ENCODE peak calls at places on chromosome 13, in five cellular contexts. G, L, D, Y and I are unnamed samples.

GRCh38 chr13:108305655-108306054 is 36.1 kb downstream of the TNFSF13B start:
- DNase-seq in G (no peak), L (no peak), D (no peak), Y (no peak), I (no peak)

GRCh38 chr13:77325371-77325941 is 1.4 kb downstream of the MYCBP2 start:
- DNase-seq in G (peak), L (no peak), D (peak), Y (peak), I (peak)

GRCh38 chr13:25207291-25207690 is 35.2 kb upstream of the AMER2 start:
- DNase-seq in G (no peak), L (no peak), D (no peak), Y (no peak), I (no peak)

GRCh38 chr13:44710576-44710975 is 134.4 kb upstream of the TSC22D1 start:
- DNase-seq in G (no peak), L (peak), D (peak), Y (peak), I (peak)

GRCh38 chr13:50082426-50083283 is 67.4 kb downstream of the KCNRG start:
- DNase-seq in G (peak), L (peak), D (peak), Y (peak), I (peak)

GRCh38 chr13:85974604-85975366 is 175.6 kb upstream of the SLITRK6 start:
- DNase-seq in G (no peak), L (peak), D (no peak), Y (peak), I (no peak)

GRCh38 chr13:106177146-106177545 is 358.3 kb downstream of the EFNB2 start:
- DNase-seq in G (no peak), L (no peak), D (no peak), Y (no peak), I (no peak)

GRCh38 chr13:32426191-32426980 is 1.5 kb downstream of the N4BP2L1 start:
- DNase-seq in G (no peak), L (no peak), D (peak), Y (no peak), I (peak)

GRCh38 chr13:33323766-33324525 is 38.4 kb upstream of the STARD13 start:
- DNase-seq in G (no peak), L (no peak), D (no peak), Y (no peak), I (no peak)

GRCh38 chr13:60134376-60134775 is 29.4 kb downstream of the DIAPH3 start:
- DNase-seq in G (no peak), L (no peak), D (no peak), Y (no peak), I (no peak)

GRCh38 chr13:25249001-25249543 is 38.2 kb downstream of the MTMR6 start:
- DNase-seq in G (peak), L (peak), D (peak), Y (peak), I (peak)

GRCh38 chr13:50761406-50761805 is 82.1 kb downstream of the DLEU7 start:
- DNase-seq in G (no peak), L (no peak), D (no peak), Y (peak), I (no peak)

GRCh38 chr13:23921451-23921888 is 24.2 kb upstream of the C1QTNF9B start:
- DNase-seq in G (peak), L (peak), D (no peak), Y (peak), I (peak)

GRCh38 chr13:114212096-114212495 is 22.6 kb upstream of the CDC16 start:
- DNase-seq in G (no peak), L (no peak), D (no peak), Y (peak), I (no peak)

GRCh38 chr13:113060557-113061270 is 44.9 kb upstream of the F7 start:
- DNase-seq in G (no peak), L (no peak), D (no peak), Y (no peak), I (no peak)

GRCh38 chr13:97308735-97309429 is 86.7 kb downstream of the MBNL2 start:
- DNase-seq in G (no peak), L (no peak), D (no peak), Y (no peak), I (no peak)

GRCh38 chr13:39417643-39418042 is 185.3 kb downstream of the LHFPL6 start:
- DNase-seq in G (no peak), L (peak), D (no peak), Y (peak), I (no peak)

GRCh38 chr13:22082030-22082429 is 411.2 kb downstream of the FGF9 start:
- DNase-seq in G (no peak), L (no peak), D (no peak), Y (no peak), I (no peak)

GRCh38 chr13:37617162-37617561 is 18.6 kb upstream of the POSTN start:
- DNase-seq in G (no peak), L (peak), D (no peak), Y (peak), I (no peak)

GRCh38 chr13:52845766-52846566 is 2.5 kb downstream of the PCDH8 start:
- DNase-seq in G (peak), L (no peak), D (peak), Y (peak), I (peak)

GRCh38 chr13:92963029-92963428 is 263.6 kb upstream of the GPC6 start:
- DNase-seq in G (no peak), L (peak), D (no peak), Y (peak), I (no peak)

GRCh38 chr13:94233401-94233800 is 246.1 kb downstream of the DCT start:
- DNase-seq in G (no peak), L (peak), D (no peak), Y (peak), I (no peak)

GRCh38 chr13:72998012-72998411 is 60.8 kb upstream of the KLF5 start:
- DNase-seq in G (no peak), L (no peak), D (no peak), Y (no peak), I (no peak)

GRCh38 chr13:77930430-77930829 is 11.8 kb upstream of the EDNRB start:
- DNase-seq in G (no peak), L (no peak), D (no peak), Y (no peak), I (no peak)

GRCh38 chr13:97114696-97115095 is 107.4 kb upstream of the MBNL2 start:
- DNase-seq in G (no peak), L (no peak), D (no peak), Y (no peak), I (no peak)

GRCh38 chr13:46086985-46087384 is 17.8 kb downstream of the CPB2 start:
- DNase-seq in G (no peak), L (no peak), D (no peak), Y (no peak), I (no peak)

GRCh38 chr13:113669871-113670341 is 2.9 kb downstream of the GRK1 start:
- DNase-seq in G (no peak), L (no peak), D (no peak), Y (no peak), I (no peak)

GRCh38 chr13:72541674-72542073 is 185.8 kb downstream of the MZT1 start:
- DNase-seq in G (no peak), L (no peak), D (no peak), Y (peak), I (no peak)

GRCh38 chr13:44575035-44575434 is 1.1 kb downstream of the TSC22D1 start:
- DNase-seq in G (no peak), L (no peak), D (no peak), Y (peak), I (no peak)

GRCh38 chr13:106033634-106034033 is 501.8 kb downstream of the EFNB2 start:
- DNase-seq in G (no peak), L (no peak), D (no peak), Y (peak), I (no peak)

GRCh38 chr13:85544756-85545155 is 254.5 kb downstream of the SLITRK6 start:
- DNase-seq in G (no peak), L (no peak), D (no peak), Y (no peak), I (no peak)

GRCh38 chr13:23550164-23550563 is 20.0 kb upstream of the TNFRSF19 start:
- DNase-seq in G (no peak), L (no peak), D (no peak), Y (no peak), I (no peak)

GRCh38 chr13:20775961-20776360 is 2.2 kb upstream of the EEF1AKMT1 start:
- DNase-seq in G (no peak), L (no peak), D (no peak), Y (no peak), I (no peak)

GRCh38 chr13:20774746-20775145 is 985 bp upstream of the EEF1AKMT1 start:
- DNase-seq in G (no peak), L (no peak), D (no peak), Y (no peak), I (no peak)

GRCh38 chr13:20779405-20779804 is 5.6 kb upstream of the EEF1AKMT1 start:
- DNase-seq in G (no peak), L (no peak), D (no peak), Y (no peak), I (no peak)

GRCh38 chr13:20773194-20774080 is at the start of gene EEF1AKMT1:
- DNase-seq in G (peak), L (peak), D (peak), Y (peak), I (peak)

GRCh38 chr13:20776751-20777150 is 3.0 kb upstream of the EEF1AKMT1 start:
- DNase-seq in G (no peak), L (no peak), D (no peak), Y (no peak), I (no peak)
- TF ChIP-seq CTCF in G (no peak), L (no peak), D (no peak), Y (no peak), I (no peak)

GRCh38 chr13:110519046-110519445 is 42.5 kb downstream of the RAB20 start:
- DNase-seq in G (no peak), L (no peak), D (no peak), Y (no peak), I (no peak)
- TF ChIP-seq CTCF in G (no peak), L (no peak), D (no peak), Y (no peak), I (no peak)

GRCh38 chr13:98890920-98891319 is 86.9 kb downstream of the DOCK9 start:
- DNase-seq in G (no peak), L (no peak), D (no peak), Y (no peak), I (no peak)

GRCh38 chr13:98888222-98888889 is 89.5 kb downstream of the DOCK9 start:
- DNase-seq in G (no peak), L (no peak), D (no peak), Y (no peak), I (no peak)

GRCh38 chr13:98890186-98890585 is 87.7 kb downstream of the DOCK9 start:
- DNase-seq in G (no peak), L (peak), D (no peak), Y (peak), I (no peak)

GRCh38 chr13:98889419-98890079 is 88.3 kb downstream of the DOCK9 start:
- DNase-seq in G (no peak), L (no peak), D (no peak), Y (peak), I (no peak)

DNA sequence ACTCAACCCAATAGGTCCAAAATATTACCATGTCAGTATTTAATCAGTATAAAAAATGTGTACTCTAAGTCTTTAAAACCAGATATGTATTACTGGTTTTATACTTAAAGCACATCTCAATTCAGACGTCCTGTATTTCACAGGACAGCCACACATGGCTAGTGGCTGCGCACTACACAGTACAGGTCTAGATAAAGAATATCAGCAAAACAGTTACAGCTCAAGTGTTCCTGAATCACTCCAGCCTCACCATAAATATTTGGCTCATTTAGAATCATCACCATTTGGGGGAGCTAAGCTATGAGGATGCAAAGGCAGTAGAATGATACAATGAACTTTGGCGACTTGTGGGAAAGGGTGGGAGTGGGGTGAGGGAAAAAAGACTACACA is 89.0 kb downstream of the DOCK9 start:
- DNase-seq in G (no peak), L (no peak), D (no peak), Y (no peak), I (no peak)
- TF ChIP-seq CTCF in G (no peak), L (no peak), D (no peak), Y (no peak), I (no peak)

DNA sequence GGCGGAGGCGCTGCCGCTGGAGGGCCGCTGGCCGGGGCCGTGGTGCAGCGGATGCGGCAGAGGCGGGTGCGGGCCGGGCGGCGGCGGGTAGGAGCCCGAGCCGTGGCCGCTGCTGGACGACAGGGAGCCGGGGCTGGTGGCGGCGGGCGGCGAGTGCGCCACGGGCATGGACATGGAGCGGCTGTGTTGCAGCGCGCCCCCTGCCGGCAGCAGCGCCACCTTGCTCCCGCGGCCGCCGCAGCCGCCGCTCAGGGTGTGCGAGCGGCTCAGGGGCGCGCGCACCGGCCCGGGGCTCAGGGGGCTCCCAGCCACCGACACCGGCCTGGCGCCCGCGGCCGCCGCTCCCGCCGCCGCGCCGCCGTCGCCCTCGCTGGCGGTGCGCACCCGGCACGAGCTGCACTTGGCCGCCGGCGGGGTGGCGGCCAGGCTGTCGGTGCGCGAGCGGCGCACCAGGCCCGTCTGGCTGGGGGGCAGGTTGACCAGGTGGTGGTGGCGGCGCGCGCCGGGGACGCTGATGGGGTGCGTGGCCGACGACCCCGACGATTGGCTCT is 1.7 kb downstream of the IRS2 start:
- DNase-seq in G (peak), L (no peak), D (no peak), Y (peak), I (peak)
- TF ChIP-seq CTCF in G (peak), L (no peak), D (no peak), Y (peak), I (no peak)

GRCh38 chr13:30115257-30115600 is 192.1 kb downstream of the KATNAL1 start:
- DNase-seq in G (no peak), L (no peak), D (no peak), Y (no peak), I (no peak)
- TF ChIP-seq CTCF in G (no peak), L (no peak), D (no peak), Y (no peak), I (no peak)

DNA sequence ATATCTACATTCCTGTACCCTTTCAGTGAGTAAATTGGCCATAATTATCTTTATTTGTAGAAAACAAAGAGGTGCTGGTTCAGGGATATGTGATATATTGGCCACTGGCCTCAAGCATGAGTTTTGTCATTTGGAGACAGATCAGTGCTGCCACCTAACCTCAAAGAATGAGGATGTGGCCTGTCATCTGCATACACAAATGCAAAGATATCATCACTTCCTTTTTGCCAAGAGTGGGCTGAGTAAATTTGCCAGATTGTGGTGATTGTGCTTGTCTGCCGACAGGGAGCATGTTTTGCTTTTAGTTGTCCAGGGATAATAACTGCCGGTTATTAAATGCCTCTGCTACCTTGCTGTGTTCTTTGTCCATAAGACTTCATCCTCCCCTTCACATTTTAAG is 44.2 kb downstream of the WASF3 start:
- DNase-seq in G (peak), L (no peak), D (peak), Y (peak), I (peak)
- TF ChIP-seq CTCF in G (peak), L (no peak), D (no peak), Y (no peak), I (no peak)

GRCh38 chr13:42816538-42816937 is 35.2 kb downstream of the FAM216B start:
- DNase-seq in G (no peak), L (no peak), D (no peak), Y (no peak), I (no peak)
- TF ChIP-seq CTCF in G (peak), L (no peak), D (no peak), Y (no peak), I (no peak)